ENCODE peak calls at places on chromosomes 7 and 10, in six cellular contexts. One of them, this sample, is unnamed.

GRCh38 chr7:71312755-71313490 is 181.0 kb downstream of the GALNT17 start:
- DNase-seq in osteoblast: no peak
- DNase-seq in uterus: no peak
- DNase-seq in CD4-positive, CD25-positive, alpha-beta regulatory T cell: no peak
- DNase-seq in AG04449: no peak
- DNase-seq in cardiac fibroblast: no peak
- DNase-seq in this sample: no peak

GRCh38 chr7:7271094-7271874 is 88.9 kb downstream of the C1GALT1 start:
- DNase-seq in osteoblast: no peak
- DNase-seq in uterus: no peak
- DNase-seq in CD4-positive, CD25-positive, alpha-beta regulatory T cell: no peak
- DNase-seq in AG04449: no peak
- DNase-seq in cardiac fibroblast: no peak
- DNase-seq in this sample: no peak

GRCh38 chr7:90532231-90532929 is 62.9 kb downstream of the PTTG1IP2 start:
- DNase-seq in osteoblast: no peak
- DNase-seq in uterus: no peak
- DNase-seq in CD4-positive, CD25-positive, alpha-beta regulatory T cell: no peak
- DNase-seq in AG04449: no peak
- DNase-seq in cardiac fibroblast: no peak
- DNase-seq in this sample: no peak

GRCh38 chr10:107576746-107577145 is 412.2 kb upstream of the SORCS1 start:
- DNase-seq in osteoblast: no peak
- DNase-seq in uterus: no peak
- DNase-seq in CD4-positive, CD25-positive, alpha-beta regulatory T cell: no peak
- DNase-seq in AG04449: no peak
- DNase-seq in cardiac fibroblast: peak
- DNase-seq in this sample: no peak

GRCh38 chr10:391304-391703 is 256.0 kb downstream of the ZMYND11 start:
- DNase-seq in osteoblast: no peak
- DNase-seq in uterus: no peak
- DNase-seq in CD4-positive, CD25-positive, alpha-beta regulatory T cell: no peak
- DNase-seq in AG04449: no peak
- DNase-seq in cardiac fibroblast: no peak
- DNase-seq in this sample: no peak

GRCh38 chr10:97020452-97021400 is 165.0 kb downstream of the SLIT1 start:
- DNase-seq in osteoblast: peak
- DNase-seq in uterus: peak
- DNase-seq in CD4-positive, CD25-positive, alpha-beta regulatory T cell: no peak
- DNase-seq in AG04449: no peak
- DNase-seq in cardiac fibroblast: no peak
- DNase-seq in this sample: peak

GRCh38 chr7:128737867-128738390 is 1.2 kb upstream of the CALU start:
- DNase-seq in osteoblast: peak
- DNase-seq in uterus: peak
- DNase-seq in CD4-positive, CD25-positive, alpha-beta regulatory T cell: no peak
- DNase-seq in AG04449: no peak
- DNase-seq in cardiac fibroblast: peak
- DNase-seq in this sample: no peak

GRCh38 chr7:43849069-43849468 is 20.2 kb downstream of the MRPS24 start:
- DNase-seq in osteoblast: no peak
- DNase-seq in uterus: no peak
- DNase-seq in CD4-positive, CD25-positive, alpha-beta regulatory T cell: no peak
- DNase-seq in AG04449: no peak
- DNase-seq in cardiac fibroblast: no peak
- DNase-seq in this sample: no peak

GRCh38 chr10:43264324-43264986 is 2.4 kb downstream of the RASGEF1A start:
- DNase-seq in osteoblast: no peak
- DNase-seq in uterus: no peak
- DNase-seq in CD4-positive, CD25-positive, alpha-beta regulatory T cell: no peak
- DNase-seq in AG04449: no peak
- DNase-seq in cardiac fibroblast: no peak
- DNase-seq in this sample: peak

DNA sequence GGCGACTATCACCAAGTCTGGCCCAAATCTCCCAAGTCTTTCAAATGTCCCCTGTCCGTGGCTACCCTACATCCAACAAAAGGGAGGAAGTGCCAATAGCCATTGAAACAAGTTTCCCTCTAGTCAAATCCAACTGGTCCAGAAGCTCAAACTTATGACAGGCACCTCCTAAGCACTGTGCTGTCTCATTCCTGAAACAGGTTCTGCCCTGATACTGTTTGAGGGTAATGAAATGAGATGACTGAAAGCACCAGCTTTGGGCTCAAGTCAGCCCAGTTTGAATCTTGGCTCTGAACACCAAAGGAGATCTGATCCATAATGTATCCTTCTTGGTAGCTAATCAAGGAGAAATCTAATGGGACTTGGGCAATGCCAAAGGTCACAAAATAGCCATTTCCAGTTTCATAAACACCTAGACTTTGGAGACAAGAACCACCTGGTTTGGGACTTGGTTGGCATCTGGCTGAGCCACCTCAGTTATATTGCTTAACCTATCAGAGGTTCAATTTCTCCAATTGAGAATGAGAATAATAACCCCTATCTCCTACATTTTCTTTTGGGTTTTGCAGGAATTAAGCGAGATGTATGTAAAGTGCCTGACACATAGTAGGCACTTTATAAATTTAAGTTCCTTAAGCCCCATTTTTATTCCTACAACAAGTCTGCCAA is 34.7 kb upstream of the ARID5B start:
- DNase-seq in osteoblast: no peak
- DNase-seq in uterus: no peak
- DNase-seq in CD4-positive, CD25-positive, alpha-beta regulatory T cell: no peak
- DNase-seq in AG04449: no peak
- DNase-seq in cardiac fibroblast: no peak
- DNase-seq in this sample: no peak
- H3K4me3 ChIP-seq in osteoblast: peak
- H3K4me3 ChIP-seq in uterus: peak
- H3K4me3 ChIP-seq in CD4-positive, CD25-positive, alpha-beta regulatory T cell: peak
- H3K4me3 ChIP-seq in AG04449: no peak
- H3K4me3 ChIP-seq in cardiac fibroblast: no peak
- H3K4me3 ChIP-seq in this sample: no peak

DNA sequence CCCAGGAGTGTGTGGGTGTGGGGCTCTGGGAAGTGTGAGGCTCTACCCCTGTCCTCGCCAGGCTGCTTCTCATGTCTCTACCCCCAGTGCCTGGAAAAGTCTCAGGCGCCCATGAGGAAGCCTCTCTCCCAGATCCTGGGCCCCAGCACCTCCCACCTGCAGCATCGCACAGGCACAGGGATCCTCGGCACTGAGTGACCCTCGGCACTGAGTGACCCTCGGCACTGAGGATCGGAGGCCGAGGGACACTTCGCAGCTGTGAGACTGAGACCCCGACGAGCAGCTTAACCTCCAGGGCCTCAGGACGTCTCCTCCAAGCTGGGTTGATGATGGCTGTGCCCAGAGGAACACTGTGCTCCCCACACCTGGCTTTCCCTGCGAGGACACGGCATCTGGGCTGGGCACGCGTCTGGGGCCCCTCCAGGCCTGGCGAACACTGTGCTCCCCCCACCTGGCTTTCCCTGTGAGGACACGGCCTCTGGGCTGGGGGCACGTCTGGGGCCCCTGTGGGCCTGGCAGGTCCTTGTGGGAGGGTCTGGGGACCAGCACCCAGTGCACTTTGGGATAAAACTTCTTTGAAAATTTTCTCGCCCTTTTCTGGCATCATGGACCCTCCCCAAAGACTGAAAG is 158.3 kb upstream of the PPP2R2D start:
- DNase-seq in osteoblast: no peak
- DNase-seq in uterus: no peak
- DNase-seq in CD4-positive, CD25-positive, alpha-beta regulatory T cell: no peak
- DNase-seq in AG04449: no peak
- DNase-seq in cardiac fibroblast: no peak
- DNase-seq in this sample: no peak
- H3K4me3 ChIP-seq in osteoblast: no peak
- H3K4me3 ChIP-seq in uterus: no peak
- H3K4me3 ChIP-seq in CD4-positive, CD25-positive, alpha-beta regulatory T cell: no peak
- H3K4me3 ChIP-seq in AG04449: no peak
- H3K4me3 ChIP-seq in cardiac fibroblast: no peak
- H3K4me3 ChIP-seq in this sample: no peak

GRCh38 chr7:141431143-141431479 is 120.1 kb upstream of the AGK start:
- DNase-seq in osteoblast: no peak
- DNase-seq in uterus: no peak
- DNase-seq in CD4-positive, CD25-positive, alpha-beta regulatory T cell: no peak
- DNase-seq in AG04449: no peak
- DNase-seq in cardiac fibroblast: no peak
- DNase-seq in this sample: no peak
- H3K4me3 ChIP-seq in osteoblast: no peak
- H3K4me3 ChIP-seq in uterus: no peak
- H3K4me3 ChIP-seq in CD4-positive, CD25-positive, alpha-beta regulatory T cell: no peak
- H3K4me3 ChIP-seq in AG04449: no peak
- H3K4me3 ChIP-seq in cardiac fibroblast: no peak
- H3K4me3 ChIP-seq in this sample: no peak

GRCh38 chr7:910931-911431 is 34.6 kb downstream of the GET4 start:
- DNase-seq in osteoblast: no peak
- DNase-seq in uterus: no peak
- DNase-seq in CD4-positive, CD25-positive, alpha-beta regulatory T cell: no peak
- DNase-seq in AG04449: no peak
- DNase-seq in cardiac fibroblast: no peak
- DNase-seq in this sample: no peak

GRCh38 chr7:908159-908918 is 32.0 kb downstream of the GET4 start:
- DNase-seq in osteoblast: no peak
- DNase-seq in uterus: no peak
- DNase-seq in CD4-positive, CD25-positive, alpha-beta regulatory T cell: no peak
- DNase-seq in AG04449: no peak
- DNase-seq in cardiac fibroblast: no peak
- DNase-seq in this sample: no peak

GRCh38 chr7:907158-907980 is 31.0 kb downstream of the GET4 start:
- DNase-seq in osteoblast: no peak
- DNase-seq in uterus: no peak
- DNase-seq in CD4-positive, CD25-positive, alpha-beta regulatory T cell: peak
- DNase-seq in AG04449: no peak
- DNase-seq in cardiac fibroblast: no peak
- DNase-seq in this sample: no peak

GRCh38 chr7:910441-910861 is 34.1 kb downstream of the GET4 start:
- DNase-seq in osteoblast: no peak
- DNase-seq in uterus: no peak
- DNase-seq in CD4-positive, CD25-positive, alpha-beta regulatory T cell: no peak
- DNase-seq in AG04449: no peak
- DNase-seq in cardiac fibroblast: no peak
- DNase-seq in this sample: peak

DNA sequence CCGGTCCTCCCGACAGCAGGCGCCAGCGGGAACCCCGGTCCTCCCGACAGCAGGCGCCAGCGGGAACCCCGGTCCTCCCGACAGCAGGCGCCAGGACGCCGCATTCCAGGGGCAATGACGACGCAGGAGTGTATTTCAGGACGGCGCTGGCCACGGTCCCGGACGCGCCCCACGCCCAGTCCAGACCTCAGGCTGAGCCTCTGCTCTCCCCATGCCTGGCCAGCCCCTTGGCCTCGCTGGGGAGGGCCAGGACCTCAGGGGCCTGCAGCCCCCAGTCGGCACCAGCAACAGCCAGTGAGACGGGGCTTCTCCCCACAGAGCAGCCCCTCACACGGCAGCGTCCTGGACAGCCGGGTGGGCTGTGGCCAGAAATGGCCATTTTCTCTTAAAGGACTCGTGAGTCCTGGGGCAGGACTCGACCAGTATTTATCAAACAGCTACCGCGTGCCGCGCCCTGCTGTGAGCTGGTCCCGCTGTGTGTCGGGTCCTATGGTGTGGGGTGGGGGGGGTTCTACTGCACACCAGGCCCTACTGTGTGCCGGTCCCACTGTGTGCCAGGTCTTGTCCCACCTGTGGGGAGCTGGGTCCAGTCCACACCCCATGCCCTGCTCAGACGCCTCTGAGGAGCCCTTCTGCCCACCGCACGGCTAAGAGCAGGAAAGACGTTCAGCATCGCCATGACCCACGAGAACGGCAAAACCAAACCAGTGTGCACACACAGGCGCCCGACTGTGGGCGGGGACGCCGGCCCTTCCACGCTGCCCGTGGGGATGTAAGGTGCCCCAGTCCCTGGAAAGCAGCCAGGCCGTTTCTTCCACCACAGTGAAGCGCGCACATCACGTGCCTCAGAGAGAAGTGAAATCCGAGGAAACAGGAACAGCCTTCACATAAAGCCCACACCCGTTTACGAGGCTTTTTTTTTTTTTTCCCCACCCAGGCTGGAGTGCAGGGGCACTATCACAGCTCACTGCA is 33.3 kb downstream of the GET4 start:
- DNase-seq in osteoblast: peak
- DNase-seq in uterus: no peak
- DNase-seq in CD4-positive, CD25-positive, alpha-beta regulatory T cell: peak
- DNase-seq in AG04449: no peak
- DNase-seq in cardiac fibroblast: peak
- DNase-seq in this sample: peak
- H3K4me3 ChIP-seq in osteoblast: peak
- H3K4me3 ChIP-seq in uterus: no peak
- H3K4me3 ChIP-seq in CD4-positive, CD25-positive, alpha-beta regulatory T cell: no peak
- H3K4me3 ChIP-seq in AG04449: peak
- H3K4me3 ChIP-seq in cardiac fibroblast: peak
- H3K4me3 ChIP-seq in this sample: peak

GRCh38 chr7:30162622-30163124 is 27.9 kb downstream of the MTURN start:
- DNase-seq in osteoblast: no peak
- DNase-seq in uterus: no peak
- DNase-seq in CD4-positive, CD25-positive, alpha-beta regulatory T cell: peak
- DNase-seq in AG04449: no peak
- DNase-seq in cardiac fibroblast: peak
- DNase-seq in this sample: no peak
- H3K4me3 ChIP-seq in osteoblast: peak
- H3K4me3 ChIP-seq in uterus: no peak
- H3K4me3 ChIP-seq in CD4-positive, CD25-positive, alpha-beta regulatory T cell: peak
- H3K4me3 ChIP-seq in AG04449: peak
- H3K4me3 ChIP-seq in cardiac fibroblast: no peak
- H3K4me3 ChIP-seq in this sample: no peak

GRCh38 chr7:37714606-37715005 is 31.0 kb downstream of the GPR141 start:
- DNase-seq in osteoblast: no peak
- DNase-seq in uterus: no peak
- DNase-seq in CD4-positive, CD25-positive, alpha-beta regulatory T cell: peak
- DNase-seq in AG04449: no peak
- DNase-seq in cardiac fibroblast: no peak
- DNase-seq in this sample: no peak
- H3K4me3 ChIP-seq in osteoblast: no peak
- H3K4me3 ChIP-seq in uterus: no peak
- H3K4me3 ChIP-seq in CD4-positive, CD25-positive, alpha-beta regulatory T cell: no peak
- H3K4me3 ChIP-seq in AG04449: no peak
- H3K4me3 ChIP-seq in cardiac fibroblast: no peak
- H3K4me3 ChIP-seq in this sample: no peak

GRCh38 chr7:12715372-12716133 is 28.1 kb downstream of the ARL4A start:
- DNase-seq in osteoblast: peak
- DNase-seq in uterus: peak
- DNase-seq in CD4-positive, CD25-positive, alpha-beta regulatory T cell: peak
- DNase-seq in AG04449: peak
- DNase-seq in cardiac fibroblast: peak
- DNase-seq in this sample: peak
- H3K4me3 ChIP-seq in osteoblast: peak
- H3K4me3 ChIP-seq in uterus: no peak
- H3K4me3 ChIP-seq in CD4-positive, CD25-positive, alpha-beta regulatory T cell: no peak
- H3K4me3 ChIP-seq in AG04449: peak
- H3K4me3 ChIP-seq in cardiac fibroblast: no peak
- H3K4me3 ChIP-seq in this sample: no peak